ENCODE peak calls at places on chromosomes 16 and 17, in ten cellular contexts. W is lower lobe of right lung, Y is cardiac muscle cell, U is Peyer's patch, O is breast epithelium, P is fibroblast of lung, R is heart right ventricle, X is ovary, G is SK-N-SH, V is heart left ventricle. H is an unnamed sample.

GRCh38 chr17:20156196-20157077 is 147.3 kb downstream of the SPECC1 start:
- DNase-seq in G (peak; percentile 76), P (peak; percentile 31), W (peak; percentile 67), O (no peak), X (peak; percentile 33), V (no peak), Y (peak; percentile 61), U (peak; percentile 22), R (no peak), H (peak; percentile 62)

GRCh38 chr16:19188406-19188805 is 20.4 kb downstream of the SYT17 start:
- DNase-seq in U (no peak), G (no peak), Y (no peak), R (no peak), P (no peak), X (no peak), O (no peak), W (no peak), V (no peak), H (no peak)

GRCh38 chr16:22117666-22118065 is 25.3 kb downstream of the VWA3A start:
- DNase-seq in R (no peak), X (no peak), Y (no peak), O (no peak), U (no peak), G (peak; percentile 31), W (no peak), P (no peak), V (no peak), H (no peak)

GRCh38 chr16:11407047-11407982 is 62.1 kb downstream of the RMI2 start:
- DNase-seq in Y (peak; percentile 65), O (peak; percentile 61), W (no peak), R (peak; percentile 58), X (no peak), G (peak; percentile 75), U (peak; percentile 52), V (peak; percentile 20), P (peak; percentile 76), H (peak; percentile 69)

GRCh38 chr16:77113835-77114234 is 77.2 kb upstream of the MON1B start:
- DNase-seq in G (no peak), W (no peak), X (no peak), Y (no peak), P (no peak), O (no peak), U (no peak), R (peak; percentile 53), V (no peak), H (no peak)

GRCh38 chr17:50511058-50511457 is 2.8 kb downstream of the MYCBPAP start:
- DNase-seq in U (no peak), P (peak; percentile 38), W (no peak), G (no peak), R (no peak), Y (peak; percentile 36), V (no peak), X (peak; percentile 55), O (no peak), H (no peak)

GRCh38 chr16:75070055-75070841 is 46.3 kb downstream of the LDHD start:
- DNase-seq in X (peak; percentile 36), O (no peak), P (peak; percentile 47), G (peak; percentile 86), Y (no peak), U (no peak), W (no peak), V (peak; percentile 81), R (peak; percentile 33), H (no peak)

GRCh38 chr17:51346218-51346982 is 86.1 kb downstream of the UTP18 start:
- DNase-seq in O (no peak), G (no peak), R (no peak), U (no peak), V (no peak), W (no peak), Y (no peak), X (no peak), P (no peak), H (no peak)

GRCh38 chr17:43384476-43384862 is 14.3 kb upstream of the ARL4D start:
- DNase-seq in R (no peak), U (no peak), O (no peak), W (no peak), V (no peak), X (no peak), Y (no peak), P (no peak), G (no peak), H (no peak)

GRCh38 chr17:19013226-19013625 is 8.7 kb upstream of the FAM83G start:
- DNase-seq in V (peak; percentile 55), Y (no peak), R (no peak), X (no peak), P (no peak), W (peak; percentile 36), O (no peak), G (no peak), U (no peak), H (peak; percentile 17)

GRCh38 chr17:65750678-65751077 is 189.2 kb upstream of the AXIN2 start:
- DNase-seq in W (peak; percentile 80), R (peak; percentile 56), V (peak; percentile 79), P (peak; percentile 88), Y (peak; percentile 42), O (no peak), U (no peak), X (peak; percentile 86), G (peak; percentile 75), H (no peak)

GRCh38 chr17:76370261-76370993 is 14.0 kb upstream of the SPHK1 start:
- DNase-seq in G (peak; percentile 65), X (peak; percentile 25), V (peak; percentile 90), U (no peak), W (peak; percentile 54), O (no peak), R (peak; percentile 87), Y (no peak), P (peak; percentile 93), H (peak; percentile 97)

GRCh38 chr17:5583426-5584382 is 605 bp downstream of the NLRP1 start:
- DNase-seq in O (no peak), X (no peak), G (no peak), Y (no peak), W (peak; percentile 54), P (no peak), V (peak; percentile 70), R (peak; percentile 22), U (no peak), H (peak; percentile 79)

GRCh38 chr17:17403899-17404576 is 72.8 kb upstream of the MED9 start:
- DNase-seq in P (no peak), U (peak; percentile 84), V (no peak), Y (no peak), G (peak; percentile 79), R (no peak), O (no peak), X (no peak), W (no peak), H (no peak)

GRCh38 chr17:47295037-47295873 is 28.5 kb upstream of the EFCAB13 start:
- DNase-seq in Y (no peak), W (no peak), X (no peak), R (no peak), V (no peak), P (no peak), U (no peak), O (no peak), G (no peak), H (no peak)

GRCh38 chr16:4370570-4371480 is 823 bp upstream of the VASN start:
- DNase-seq in O (no peak), G (no peak), R (peak; percentile 82), Y (no peak), P (peak; percentile 88), W (peak; percentile 69), V (peak; percentile 86), U (peak; percentile 29), X (peak; percentile 96), H (peak; percentile 95)

GRCh38 chr17:81417049-81417878 is 22.0 kb downstream of the BAHCC1 start:
- DNase-seq in Y (no peak), X (no peak), R (no peak), O (no peak), V (no peak), U (no peak), P (peak; percentile 58), G (no peak), W (no peak), H (peak; percentile 92)

GRCh38 chr17:19978206-19978802 is 676 bp upstream of the AKAP10 start:
- DNase-seq in W (peak; percentile 79), X (no peak), V (no peak), G (no peak), U (peak; percentile 54), P (no peak), O (no peak), Y (no peak), R (no peak), H (no peak)

GRCh38 chr16:4330277-4330882 is 14.5 kb downstream of the GLIS2 start:
- DNase-seq in V (peak; percentile 93), G (peak; percentile 94), P (peak; percentile 76), Y (peak; percentile 83), O (peak; percentile 84), U (peak; percentile 77), W (peak; percentile 88), R (peak; percentile 84), X (peak; percentile 75), H (peak; percentile 89)

DNA sequence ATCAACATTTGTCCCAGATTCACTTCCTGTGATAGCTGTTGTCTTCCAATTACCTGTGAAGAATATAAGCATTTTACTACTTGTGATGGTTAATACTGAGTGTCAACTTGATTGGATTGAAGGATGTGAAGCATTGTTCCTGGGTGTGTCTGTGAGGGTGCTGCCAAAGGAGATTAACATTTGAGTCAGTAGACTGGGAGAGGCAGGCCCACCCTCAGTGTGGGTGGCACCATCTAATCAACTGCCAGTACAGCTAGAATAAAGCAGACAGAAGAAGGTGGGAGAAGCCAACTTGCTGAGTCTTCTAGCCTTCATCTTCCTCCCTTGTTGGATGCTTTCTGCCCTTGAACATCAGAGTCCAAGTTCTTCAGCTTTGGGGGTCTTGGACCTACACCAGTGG is 660.4 kb upstream of the GOT2 start:
- DNase-seq in O (no peak), U (no peak), W (no peak), G (no peak), Y (no peak), P (no peak), X (no peak), R (no peak), V (no peak), H (no peak)
- H3K9me3 ChIP-seq in O (no peaks in the 10 kb centered on the region), U (no peaks in the 10 kb centered on the region), W (no peaks in the 10 kb centered on the region), G (no peaks in the 10 kb centered on the region), Y (no peaks in the 10 kb centered on the region), P (no peaks in the 10 kb centered on the region), X (no peaks in the 10 kb centered on the region), R (no peaks in the 10 kb centered on the region), V (no peaks in the 10 kb centered on the region), H (no peaks in the 10 kb centered on the region)

GRCh38 chr16:746637-747036 is 5.8 kb upstream of the CIAO3 start:
- DNase-seq in X (no peak), O (no peak), W (no peak), V (no peak), U (no peak), G (no peak), P (no peak), R (no peak), Y (no peak), H (no peak)
- H3K27ac ChIP-seq in X (no peak overlapping the region), O (no peak overlapping the region), W (no peak overlapping the region), V (no peak overlapping the region), U (no peak overlapping the region), G (no peak overlapping the region), P (no peak overlapping the region), R (no peak overlapping the region), Y (no peak overlapping the region), H (no peak overlapping the region)

GRCh38 chr16:88465387-88465983 is 12.4 kb downstream of the ZFPM1 start:
- DNase-seq in R (no peak), Y (no peak), O (no peak), X (no peak), V (no peak), P (no peak), U (no peak), W (no peak), G (no peak), H (no peak)
- H3K4me1 ChIP-seq in R (peaks cover 22% of the 10 kb centered on the region), Y (peaks cover 32% of the 10 kb centered on the region), O (no peaks in the 10 kb centered on the region), X (peaks cover 4% of the 10 kb centered on the region), V (no peaks in the 10 kb centered on the region), P (no peaks in the 10 kb centered on the region), U (peaks cover 14% of the 10 kb centered on the region), W (peaks cover 15% of the 10 kb centered on the region), G (no peaks in the 10 kb centered on the region), H (no peaks in the 10 kb centered on the region)

GRCh38 chr16:35325936-35326335 is 1866.5 kb downstream of the TP53TG3F start:
- DNase-seq in W (no peak), R (no peak), V (no peak), P (no peak), Y (no peak), O (no peak), X (no peak), G (no peak), U (no peak), H (no peak)
- H3K9me3 ChIP-seq in W (peaks cover 2% of the 10 kb centered on the region), R (no peaks in the 10 kb centered on the region), V (no peaks in the 10 kb centered on the region), P (no peaks in the 10 kb centered on the region), Y (no peaks in the 10 kb centered on the region), O (no peaks in the 10 kb centered on the region), X (peaks cover 4% of the 10 kb centered on the region), G (no peaks in the 10 kb centered on the region), U (no peaks in the 10 kb centered on the region), H (no peaks in the 10 kb centered on the region)